ENCODE peak calls at places on chromosomes 1 and 21, in eight cellular contexts. W is mammary epithelial cell, S is adrenal gland, X is AG04450, H is IMR-90, G is cardiac muscle cell, Q is left lung, B is foreskin fibroblast. E is an unnamed sample.

GRCh38 chr1:173410133-173410793 is 66.9 kb upstream of the PRDX6 start:
- DNase-seq in W (no peak), S (no peak), X (no peak), H (peak), G (peak), Q (no peak), B (no peak), E (no peak)

GRCh38 chr1:93814059-93814794 is 64.8 kb downstream of the DNTTIP2 start:
- DNase-seq in W (peak), S (peak), X (peak), H (peak), G (peak), Q (no peak), B (peak), E (peak)

GRCh38 chr21:28325618-28326017 is 667.1 kb downstream of the LTN1 start:
- DNase-seq in W (peak), S (no peak), X (no peak), H (no peak), G (no peak), Q (no peak), B (no peak), E (no peak)

GRCh38 chr1:6440198-6441126 is 15.9 kb downstream of the ESPN start:
- DNase-seq in W (peak), S (no peak), X (no peak), H (peak), G (peak), Q (peak), B (no peak), E (no peak)

GRCh38 chr1:200294241-200294640 is 115.6 kb downstream of the ZNF281 start:
- DNase-seq in W (no peak), S (no peak), X (no peak), H (no peak), G (no peak), Q (no peak), B (no peak), E (no peak)

GRCh38 chr21:39048064-39048463 is 135.2 kb downstream of the PSMG1 start:
- DNase-seq in W (peak), S (no peak), X (no peak), H (peak), G (peak), Q (no peak), B (no peak), E (no peak)

GRCh38 chr1:30657131-30658013 is 66.0 kb downstream of the MATN1 start:
- DNase-seq in W (no peak), S (no peak), X (no peak), H (no peak), G (no peak), Q (no peak), B (no peak), E (no peak)

GRCh38 chr1:93463960-93464359 is 16.0 kb downstream of the FNBP1L start:
- DNase-seq in W (no peak), S (no peak), X (no peak), H (peak), G (no peak), Q (no peak), B (no peak), E (no peak)

GRCh38 chr1:14599787-14600186 is 1.3 kb downstream of the KAZN start:
- DNase-seq in W (no peak), S (no peak), X (no peak), H (no peak), G (no peak), Q (no peak), B (no peak), E (no peak)

GRCh38 chr1:53737648-53738204 is 1.2 kb downstream of the GLIS1 start:
- DNase-seq in W (no peak), S (no peak), X (no peak), H (no peak), G (no peak), Q (no peak), B (no peak), E (no peak)

GRCh38 chr1:246971322-246971721 is 36.5 kb downstream of the ZNF695 start:
- DNase-seq in W (no peak), S (peak), X (no peak), H (peak), G (peak), Q (peak), B (peak), E (peak)

GRCh38 chr1:43936470-43937151 is 3.0 kb downstream of the ARTN start:
- DNase-seq in W (peak), S (no peak), X (no peak), H (peak), G (peak), Q (no peak), B (no peak), E (no peak)

DNA sequence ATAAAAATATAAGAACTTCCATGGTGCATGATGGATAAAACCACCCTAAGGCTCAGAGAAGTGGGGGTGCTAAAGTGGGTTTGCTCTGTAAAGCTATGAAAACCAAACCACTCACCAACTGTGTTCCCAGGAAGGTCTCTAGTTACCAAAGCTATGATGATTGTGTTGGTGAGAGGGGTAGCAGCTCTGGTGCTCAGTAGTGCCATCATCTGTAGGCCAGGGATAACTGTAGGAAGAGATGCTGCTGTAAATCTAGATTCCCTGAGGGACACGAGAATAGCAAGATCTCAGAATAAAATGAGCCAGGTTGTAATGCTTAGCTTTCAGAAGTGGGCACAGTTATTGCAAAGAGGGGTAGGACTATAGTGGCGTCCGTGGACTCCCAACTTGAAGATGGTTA is 124.5 kb downstream of the GREM2 start:
- DNase-seq in W (no peak), S (no peak), X (no peak), H (no peak), G (no peak), Q (no peak), B (no peak), E (no peak)
- TF ChIP-seq CTCF in W (no peak), S (no peak), X (no peak), H (no peak), G (no peak), Q (no peak), B (no peak), E (no peak)

GRCh38 chr1:171623651-171624331 is 1.7 kb downstream of the MYOCOS start:
- DNase-seq in W (no peak), S (no peak), X (no peak), H (no peak), G (no peak), Q (no peak), B (no peak), E (no peak)

GRCh38 chr1:171625225-171625624 is 3.2 kb downstream of the MYOCOS start:
- DNase-seq in W (no peak), S (no peak), X (no peak), H (no peak), G (no peak), Q (no peak), B (no peak), E (no peak)

GRCh38 chr1:171627020-171627419 is 5.0 kb downstream of the MYOCOS start:
- DNase-seq in W (no peak), S (no peak), X (no peak), H (no peak), G (no peak), Q (no peak), B (no peak), E (no peak)

DNA sequence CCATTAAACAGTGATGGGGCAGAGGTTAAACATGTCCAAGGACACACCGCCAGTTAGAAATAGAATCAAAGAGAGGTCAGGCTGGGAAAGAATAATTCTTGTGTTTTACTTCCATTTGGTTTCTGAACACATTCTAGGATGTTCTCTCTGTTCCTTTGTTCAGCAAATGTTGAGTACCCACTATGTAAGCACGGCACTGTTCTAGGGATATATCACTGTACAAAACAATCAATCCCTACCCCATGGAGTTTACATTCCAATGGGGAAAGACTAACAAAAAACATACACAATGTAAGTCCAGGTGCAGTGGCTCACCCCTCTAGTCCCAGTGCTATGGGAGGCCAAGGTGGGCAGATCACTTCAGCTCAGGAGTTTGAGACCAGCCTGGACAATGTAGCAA is 6.2 kb downstream of the MYOCOS start:
- DNase-seq in W (no peak), S (no peak), X (no peak), H (no peak), G (no peak), Q (no peak), B (no peak), E (no peak)
- H3K4me3 ChIP-seq in W (no peak), S (no peak), X (no peak), H (no peak), G (no peak), Q (no peak), B (no peak), E (no peak)

GRCh38 chr1:205493241-205494085 is 11.0 kb upstream of the CDK18 start:
- DNase-seq in W (peak), S (peak), X (no peak), H (peak), G (peak), Q (no peak), B (peak), E (no peak)
- TF ChIP-seq CTCF in W (no peak), S (no peak), X (no peak), H (no peak), G (no peak), Q (no peak), B (no peak), E (no peak)

DNA sequence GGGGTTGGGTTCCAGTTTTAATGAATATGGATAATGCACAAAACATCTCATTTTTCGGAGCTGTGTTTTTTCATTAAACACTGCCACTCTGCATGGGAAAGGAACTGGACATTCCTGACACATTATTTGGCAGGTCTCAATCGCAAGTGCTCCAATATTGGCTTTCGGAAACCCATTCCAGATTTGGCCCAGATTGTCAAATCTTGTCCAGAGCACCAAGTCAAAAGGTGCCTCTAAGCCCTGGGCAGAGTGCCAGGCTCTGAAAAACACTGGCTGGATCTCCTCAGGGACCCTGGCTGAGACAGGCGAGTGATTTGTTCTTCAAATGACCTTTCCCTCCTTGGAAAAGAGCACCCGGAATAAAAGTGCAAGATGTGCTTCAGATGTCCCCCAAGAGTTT is 68.4 kb upstream of the MRPS6 start:
- DNase-seq in W (no peak), S (no peak), X (no peak), H (no peak), G (no peak), Q (no peak), B (no peak), E (no peak)
- H3K4me3 ChIP-seq in W (no peak), S (no peak), X (no peak), H (no peak), G (no peak), Q (no peak), B (no peak), E (no peak)

GRCh38 chr1:202599669-202600431 is 110.4 kb downstream of the SYT2 start:
- DNase-seq in W (peak), S (peak), X (peak), H (peak), G (peak), Q (peak), B (peak), E (peak)
- TF ChIP-seq CTCF in W (peak), S (peak), X (peak), H (peak), G (peak), Q (peak), B (peak), E (peak)

DNA sequence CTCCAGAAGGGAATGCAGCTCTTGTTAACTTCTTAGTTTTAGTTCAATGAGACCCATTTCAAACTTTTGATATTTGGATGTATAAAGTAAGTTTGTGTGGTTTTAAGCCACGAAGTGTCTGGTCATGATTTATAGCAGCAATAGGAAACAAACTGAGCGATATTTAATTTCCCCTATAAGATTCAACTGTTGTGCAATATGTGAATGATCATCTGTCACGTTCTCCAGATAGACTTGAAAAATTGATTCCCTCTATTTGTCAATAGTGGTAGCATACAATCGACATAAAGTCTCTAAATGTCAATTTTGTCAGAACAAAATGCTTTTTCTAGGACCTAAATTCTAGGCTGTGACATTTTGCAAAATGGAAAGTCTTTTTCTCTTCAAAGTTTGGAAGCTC is 240.1 kb downstream of the KCTD3 start:
- DNase-seq in W (no peak), S (no peak), X (no peak), H (no peak), G (no peak), Q (no peak), B (no peak), E (no peak)
- H3K4me3 ChIP-seq in W (no peak), S (no peak), X (no peak), H (no peak), G (no peak), Q (no peak), B (no peak), E (no peak)

GRCh38 chr1:46334030-46334384 is 6.6 kb upstream of the NSUN4 start:
- DNase-seq in W (no peak), S (no peak), X (no peak), H (no peak), G (no peak), Q (no peak), B (no peak), E (no peak)

GRCh38 chr1:46333300-46334029 is 7.1 kb upstream of the NSUN4 start:
- DNase-seq in W (peak), S (no peak), X (no peak), H (peak), G (peak), Q (no peak), B (peak), E (peak)
- TF ChIP-seq CTCF in W (peak), S (peak), X (peak), H (peak), G (peak), Q (no peak), B (peak), E (peak)

GRCh38 chr1:234961468-234962339 is 166.9 kb downstream of the TOMM20 start:
- DNase-seq in W (no peak), S (peak), X (peak), H (peak), G (peak), Q (no peak), B (peak), E (peak)

GRCh38 chr1:234958702-234959649 is 169.7 kb downstream of the TOMM20 start:
- DNase-seq in W (no peak), S (peak), X (no peak), H (no peak), G (no peak), Q (no peak), B (no peak), E (no peak)

GRCh38 chr1:234963180-234963903 is 165.3 kb downstream of the TOMM20 start:
- DNase-seq in W (no peak), S (peak), X (peak), H (peak), G (peak), Q (peak), B (peak), E (no peak)

GRCh38 chr1:234962340-234962989 is 166.2 kb downstream of the TOMM20 start:
- DNase-seq in W (peak), S (peak), X (peak), H (peak), G (peak), Q (peak), B (peak), E (no peak)

GRCh38 chr1:234960722-234961467 is 167.7 kb downstream of the TOMM20 start:
- DNase-seq in W (no peak), S (peak), X (no peak), H (peak), G (peak), Q (peak), B (no peak), E (peak)
- H3K4me3 ChIP-seq in W (no peak), S (no peak), X (no peak), H (no peak), G (no peak), Q (no peak), B (no peak), E (no peak)

E was measured in LNCaP clone FGC.